ENCODE peak calls at places on chromosomes 7 and 10, in seven cellular contexts. Q is mucosa of descending colon, J is HS-27A, V is AG09319, P is endothelial cell, A is astrocyte of the cerebellum, X is AML-193. M is an unnamed sample.

GRCh38 chr10:49613882-49614241 is at the start of gene CHAT:
- DNase-seq in Q (no peak), J (no peak), V (no peak), P (no peak), A (no peak), X (no peak), M (no peak)

GRCh38 chr10:31419394-31420063 is 100.5 kb downstream of the ZEB1 start:
- DNase-seq in Q (no peak), J (no peak), V (no peak), P (no peak), A (peak), X (no peak), M (no peak)

GRCh38 chr7:98133181-98133580 is 26.5 kb downstream of the LMTK2 start:
- DNase-seq in Q (no peak), J (no peak), V (no peak), P (no peak), A (no peak), X (peak), M (no peak)

GRCh38 chr7:42770106-42770505 is 141.8 kb downstream of the C7orf25 start:
- DNase-seq in Q (no peak), J (no peak), V (no peak), P (no peak), A (no peak), X (no peak), M (no peak)

GRCh38 chr7:69166979-69167516 is 431.2 kb upstream of the AUTS2 start:
- DNase-seq in Q (no peak), J (no peak), V (no peak), P (no peak), A (no peak), X (no peak), M (no peak)

GRCh38 chr7:101900103-101900502 is 82.7 kb downstream of the CUX1 start:
- DNase-seq in Q (peak), J (no peak), V (no peak), P (no peak), A (no peak), X (no peak), M (peak)

GRCh38 chr7:74002474-74003017 is 25.4 kb upstream of the ELN start:
- DNase-seq in Q (peak), J (no peak), V (no peak), P (no peak), A (peak), X (peak), M (peak)

GRCh38 chr7:20019757-20020432 is 197.3 kb downstream of the MACC1 start:
- DNase-seq in Q (no peak), J (no peak), V (no peak), P (no peak), A (no peak), X (no peak), M (no peak)

GRCh38 chr10:3255086-3255485 is 82.5 kb upstream of the PITRM1 start:
- DNase-seq in Q (no peak), J (no peak), V (no peak), P (no peak), A (no peak), X (no peak), M (peak)

GRCh38 chr7:23016345-23017253 is 2.7 kb upstream of the HYCC1 start:
- DNase-seq in Q (no peak), J (no peak), V (no peak), P (no peak), A (no peak), X (no peak), M (no peak)

GRCh38 chr7:106819546-106819945 is 45.5 kb upstream of the PIK3CG start:
- DNase-seq in Q (no peak), J (no peak), V (no peak), P (no peak), A (no peak), X (no peak), M (no peak)

GRCh38 chr7:22677680-22678079 is 49.3 kb upstream of the IL6 start:
- DNase-seq in Q (no peak), J (no peak), V (no peak), P (no peak), A (no peak), X (peak), M (no peak)

GRCh38 chr7:156151082-156151481 is 338.8 kb upstream of the SHH start:
- DNase-seq in Q (no peak), J (no peak), V (no peak), P (no peak), A (no peak), X (no peak), M (no peak)

GRCh38 chr10:24681476-24682088 is 42.1 kb downstream of the ARHGAP21 start:
- DNase-seq in Q (no peak), J (no peak), V (no peak), P (no peak), A (no peak), X (no peak), M (no peak)

GRCh38 chr10:91201213-91201996 is 19.1 kb upstream of the PCGF5 start:
- DNase-seq in Q (no peak), J (no peak), V (no peak), P (no peak), A (no peak), X (no peak), M (no peak)

GRCh38 chr7:28332031-28332430 is 80.3 kb upstream of the CREB5 start:
- DNase-seq in Q (no peak), J (no peak), V (no peak), P (no peak), A (no peak), X (no peak), M (no peak)

GRCh38 chr10:73556855-73557254 is 34.3 kb downstream of the USP54 start:
- DNase-seq in Q (no peak), J (no peak), V (no peak), P (no peak), A (no peak), X (no peak), M (no peak)

GRCh38 chr7:90850516-90850915 is 254.4 kb downstream of the CDK14 start:
- DNase-seq in Q (no peak), J (no peak), V (no peak), P (no peak), A (no peak), X (no peak), M (no peak)

GRCh38 chr7:20112646-20113045 is 104.5 kb downstream of the MACC1 start:
- DNase-seq in Q (no peak), J (no peak), V (no peak), P (no peak), A (no peak), X (no peak), M (no peak)